ENCODE peak calls at places on chromosomes 7 and 10, in four cellular contexts. B is activated CD8-positive, alpha-beta T cell treated with anti-CD3 and anti-CD28 coated beads, Interleukin-2, amount 10 ng/mL, durations not matched to agents 7 days and 5 days; O is heart right ventricle; T is right cardiac atrium. Y is an unnamed sample.

GRCh38 chr7:41292457-41292856 is 410.4 kb downstream of the INHBA start:
- ATAC-seq in B (no peak), T (no peak), O (no peak), Y (no peak)

GRCh38 chr10:3784510-3785250 is at the start of gene KLF6:
- ATAC-seq in T (peak), B (no peak), O (peak), Y (peak)

GRCh38 chr7:30733216-30733615 is 18.7 kb upstream of the INMT start:
- ATAC-seq in O (no peak), B (no peak), T (no peak), Y (no peak)

GRCh38 chr7:156585926-156586325 is 54.6 kb upstream of the RNF32 start:
- ATAC-seq in O (no peak), B (no peak), T (no peak), Y (no peak)

GRCh38 chr7:115216652-115217051 is 294.8 kb downstream of the MDFIC start:
- ATAC-seq in B (no peak), T (no peak), O (no peak), Y (no peak)

GRCh38 chr10:72311667-72312066 is 37.9 kb downstream of the DDIT4 start:
- ATAC-seq in O (no peak), T (no peak), B (peak), Y (no peak)

GRCh38 chr7:148327379-148327778 is 263.2 kb upstream of the C7orf33 start:
- ATAC-seq in O (no peak), T (no peak), B (no peak), Y (no peak)

GRCh38 chr10:69715899-69716606 is 85.7 kb upstream of the COL13A1 start:
- ATAC-seq in B (no peak), T (no peak), O (no peak), Y (no peak)

GRCh38 chr7:134130124-134130523 is 3.0 kb downstream of the LRGUK start:
- ATAC-seq in B (no peak), T (no peak), O (no peak), Y (no peak)

GRCh38 chr10:33600381-33600780 is 265.9 kb upstream of the NRP1 start:
- ATAC-seq in T (no peak), B (no peak), O (no peak), Y (no peak)

GRCh38 chr7:74183142-74183541 is 9.0 kb downstream of the EIF4H start:
- ATAC-seq in O (no peak), T (peak), B (no peak), Y (no peak)

GRCh38 chr7:21934824-21935223 is 10.9 kb downstream of the CDCA7L start:
- ATAC-seq in O (no peak), B (no peak), T (no peak), Y (no peak)

GRCh38 chr10:45433716-45434469 is 59.9 kb downstream of the ALOX5 start:
- ATAC-seq in B (peak), O (no peak), T (no peak), Y (no peak)

GRCh38 chr10:82377608-82378007 is 502.6 kb downstream of the NRG3 start:
- ATAC-seq in B (no peak), T (peak), O (peak), Y (no peak)

GRCh38 chr7:127322351-127322750 is 69.6 kb upstream of the GRM8 start:
- ATAC-seq in B (peak), O (no peak), T (no peak), Y (no peak)

GRCh38 chr10:128326251-128326650 is 200.0 kb upstream of the MKI67 start:
- ATAC-seq in B (no peak), T (no peak), O (no peak), Y (no peak)

GRCh38 chr7:80204919-80205318 is 70.3 kb downstream of the GNAI1 start:
- ATAC-seq in T (no peak), B (no peak), O (no peak), Y (no peak)

GRCh38 chr10:91689731-91690168 is 56.9 kb upstream of the PPP1R3C start:
- ATAC-seq in O (peak), B (no peak), T (peak), Y (peak)

GRCh38 chr10:62426086-62426485 is 51.9 kb downstream of the ZNF365 start:
- ATAC-seq in T (no peak), B (no peak), O (no peak), Y (no peak)

GRCh38 chr7:100674441-100675407 is 1.2 kb downstream of the GNB2 start:
- ATAC-seq in T (no peak), B (peak), O (no peak), Y (no peak)

GRCh38 chr7:101746311-101746710 is 71.1 kb upstream of the CUX1 start:
- ATAC-seq in B (no peak), T (no peak), O (no peak), Y (no peak)

GRCh38 chr7:30674876-30675275 is 7.4 kb downstream of the CRHR2 start:
- ATAC-seq in O (no peak), B (no peak), T (no peak), Y (no peak)

GRCh38 chr10:122474145-122474739 is 12.9 kb downstream of the HTRA1 start:
- ATAC-seq in B (no peak), O (peak), T (peak), Y (no peak)

GRCh38 chr7:128974241-128974934 is 36.7 kb downstream of the IRF5 start:
- ATAC-seq in O (no peak), B (no peak), T (no peak), Y (no peak)

GRCh38 chr7:11896663-11897062 is 64.7 kb upstream of the THSD7A start:
- ATAC-seq in B (no peak), O (no peak), T (no peak), Y (no peak)

Y was measured in gastroesophageal sphincter.